ENCODE peak calls at places on chromosome 10, in nine cellular contexts. I is sigmoid colon; S is CD8-positive, alpha-beta T cell; H is psoas muscle; Y is PC-9; O is pancreas; B is prostate gland; Z is cardiac muscle cell; J is tibial nerve. M is an unnamed sample. For H3K9me3, the result is how much of the 10 kb centered on the place peaks cover.

GRCh38 chr10:22479419-22479818 is 134.1 kb downstream of the SPAG6 start:
- DNase-seq in I (no peak), S (no peak), H (no peak), Y (no peak), O (no peak), B (no peak), Z (no peak), J (no peak), M (no peak)

GRCh38 chr10:104197364-104197763 is 34.8 kb downstream of the CFAP43 start:
- DNase-seq in I (no peak), S (no peak), H (no peak), Y (peak), O (no peak), B (no peak), Z (no peak), J (no peak), M (no peak)

GRCh38 chr10:122630526-122630925 is 69.1 kb downstream of the C10orf120 start:
- DNase-seq in I (peak), S (no peak), H (no peak), Y (no peak), O (no peak), B (no peak), Z (no peak), J (no peak), M (peak)

GRCh38 chr10:113566888-113567287 is 14.0 kb downstream of the HABP2 start:
- DNase-seq in I (no peak), S (no peak), H (no peak), Y (no peak), O (no peak), B (no peak), Z (no peak), J (no peak), M (no peak)

GRCh38 chr10:6493521-6494451 is 86.3 kb downstream of the PRKCQ start:
- DNase-seq in I (no peak), S (no peak), H (no peak), Y (peak), O (no peak), B (no peak), Z (no peak), J (no peak), M (no peak)

GRCh38 chr10:28569506-28570159 is 36.7 kb downstream of the WAC start:
- DNase-seq in I (no peak), S (no peak), H (no peak), Y (no peak), O (no peak), B (no peak), Z (no peak), J (no peak), M (no peak)

GRCh38 chr10:103861501-103861900 is 6.1 kb upstream of the SH3PXD2A start:
- DNase-seq in I (no peak), S (no peak), H (no peak), Y (no peak), O (no peak), B (no peak), Z (no peak), J (no peak), M (no peak)

GRCh38 chr10:126639084-126639483 is 31.4 kb downstream of the C10orf90 start:
- DNase-seq in I (no peak), S (no peak), H (no peak), Y (no peak), O (no peak), B (no peak), Z (no peak), J (no peak), M (no peak)

GRCh38 chr10:69953851-69954250 is 98.8 kb upstream of the MACROH2A2 start:
- DNase-seq in I (peak), S (no peak), H (no peak), Y (no peak), O (no peak), B (no peak), Z (no peak), J (no peak), M (no peak)

GRCh38 chr10:116241642-116242405 is 31.2 kb downstream of the GFRA1 start:
- DNase-seq in I (no peak), S (no peak), H (no peak), Y (no peak), O (no peak), B (no peak), Z (no peak), J (no peak), M (no peak)

GRCh38 chr10:122115874-122116273 is 126.9 kb downstream of the TACC2 start:
- DNase-seq in I (no peak), S (no peak), H (no peak), Y (no peak), O (no peak), B (no peak), Z (no peak), J (no peak), M (no peak)

GRCh38 chr10:102452672-102453340 is 1.5 kb upstream of the C10orf95 start:
- DNase-seq in I (peak), S (peak), H (peak), Y (peak), O (no peak), B (no peak), Z (no peak), J (peak), M (no peak)

GRCh38 chr10:33183658-33184057 is 150.8 kb downstream of the NRP1 start:
- DNase-seq in I (no peak), S (no peak), H (no peak), Y (no peak), O (no peak), B (no peak), Z (no peak), J (no peak), M (no peak)

GRCh38 chr10:32956365-32957197 is 1.4 kb downstream of the ITGB1 start:
- DNase-seq in I (no peak), S (no peak), H (no peak), Y (no peak), O (no peak), B (no peak), Z (no peak), J (no peak), M (no peak)

GRCh38 chr10:123942114-123942513 is 50.5 kb upstream of the CPXM2 start:
- DNase-seq in I (no peak), S (no peak), H (no peak), Y (no peak), O (no peak), B (no peak), Z (no peak), J (no peak), M (no peak)

GRCh38 chr10:125878957-125879835 is 1.9 kb downstream of the DHX32 start:
- DNase-seq in I (no peak), S (no peak), H (no peak), Y (peak), O (peak), B (no peak), Z (no peak), J (no peak), M (no peak)

GRCh38 chr10:18140149-18140956 is at the start of gene CACNB2:
- DNase-seq in I (peak), S (no peak), H (peak), Y (no peak), O (peak), B (peak), Z (peak), J (no peak), M (peak)

GRCh38 chr10:123689880-123690279 is 23.7 kb downstream of the GPR26 start:
- DNase-seq in I (no peak), S (no peak), H (no peak), Y (no peak), O (no peak), B (no peak), Z (no peak), J (no peak), M (no peak)

GRCh38 chr10:118102116-118102515 is 55.4 kb upstream of the RAB11FIP2 start:
- DNase-seq in I (no peak), S (no peak), H (no peak), Y (no peak), O (no peak), B (no peak), Z (no peak), J (no peak), M (no peak)

GRCh38 chr10:121152935-121153334 is 301.8 kb downstream of the WDR11 start:
- DNase-seq in I (no peak), S (no peak), H (no peak), Y (no peak), O (no peak), B (no peak), Z (no peak), J (no peak), M (no peak)

GRCh38 chr10:124535731-124536495 is 74.3 kb downstream of the LHPP start:
- DNase-seq in I (no peak), S (no peak), H (peak), Y (no peak), O (no peak), B (no peak), Z (no peak), J (no peak), M (no peak)

GRCh38 chr10:44761076-44761475 is 150.1 kb upstream of the TMEM72 start:
- DNase-seq in I (no peak), S (no peak), H (no peak), Y (no peak), O (no peak), B (no peak), Z (no peak), J (no peak), M (no peak)

GRCh38 chr10:8056891-8057331 is 2.4 kb downstream of the GATA3 start:
- DNase-seq in I (no peak), S (peak), H (peak), Y (no peak), O (no peak), B (no peak), Z (no peak), J (no peak), M (no peak)

GRCh38 chr10:65843203-65843602 is 1082.6 kb upstream of the LRRTM3 start:
- DNase-seq in I (no peak), S (no peak), H (no peak), Y (no peak), O (no peak), B (no peak), Z (no peak), J (no peak), M (no peak)

GRCh38 chr10:31700222-31700621 is 228.4 kb downstream of the ARHGAP12 start:
- DNase-seq in I (no peak), S (no peak), H (no peak), Y (no peak), O (no peak), B (no peak), Z (no peak), J (no peak), M (no peak)

GRCh38 chr10:124690971-124691370 is 53.2 kb downstream of the FAM53B start:
- DNase-seq in I (no peak), S (no peak), H (no peak), Y (no peak), O (no peak), B (no peak), Z (no peak), J (no peak), M (no peak)

GRCh38 chr10:1540144-1540543 is 197.2 kb downstream of the ADARB2 start:
- DNase-seq in I (peak), S (no peak), H (no peak), Y (no peak), O (no peak), B (no peak), Z (no peak), J (no peak), M (no peak)

GRCh38 chr10:14687340-14687739 is 87.4 kb downstream of the FAM107B start:
- DNase-seq in I (no peak), S (no peak), H (no peak), Y (peak), O (no peak), B (no peak), Z (no peak), J (no peak), M (no peak)

DNA sequence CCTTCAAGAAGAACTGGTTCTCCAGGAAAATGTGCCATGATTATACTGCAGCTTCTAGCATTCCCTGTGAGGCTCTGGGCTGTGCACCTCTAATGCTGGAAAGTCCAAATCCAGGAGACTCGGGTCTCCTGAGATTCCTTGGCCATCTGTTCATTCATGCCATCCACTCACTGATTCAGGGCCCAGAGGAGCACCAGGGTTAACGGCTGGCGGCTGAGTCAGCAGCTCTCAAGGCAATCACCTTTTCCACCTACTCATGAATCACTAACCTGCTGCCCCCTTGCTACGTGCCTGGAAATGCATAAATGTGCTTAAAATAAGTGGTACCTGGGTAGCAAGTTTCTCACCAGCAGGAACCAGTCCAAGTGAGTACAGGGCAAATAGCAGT is 132.7 kb downstream of the KCNMA1 start:
- DNase-seq in I (no peak), S (no peak), H (no peak), Y (peak), O (peak), B (no peak), Z (no peak), J (no peak), M (peak)
- TF ChIP-seq CTCF in I (no peak), S (no peak), H (no peak), Y (peak), O (no peak), B (no peak), Z (no peak), J (no peak), M (peak)

DNA sequence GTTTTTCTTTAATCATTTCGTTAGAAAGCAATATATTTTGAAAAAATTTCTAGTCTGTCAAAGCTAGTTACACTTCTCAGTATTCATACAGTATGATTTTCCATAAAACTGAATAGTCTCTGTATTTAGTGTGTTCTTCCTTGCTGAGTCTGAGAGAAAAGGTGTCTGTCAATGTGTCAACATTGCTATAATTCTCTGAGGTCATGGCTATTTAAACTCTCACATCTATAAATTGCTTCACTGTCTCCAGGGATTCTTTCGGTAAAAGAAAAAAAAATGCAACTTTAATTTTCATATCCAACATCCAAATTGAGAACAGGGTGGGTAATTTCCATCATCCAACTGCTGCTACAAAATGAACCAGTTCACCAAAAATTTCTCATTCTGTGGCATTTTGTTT is 319.7 kb upstream of the GHITM start:
- DNase-seq in I (no peak), S (no peak), H (no peak), Y (no peak), O (no peak), B (no peak), Z (no peak), J (no peak), M (no peak)
- H3K9me3 ChIP-seq in I (under half), S (under half), H (under half), Y (under half), O (under half), B (under half), Z (under half), J (under half), M (under half)

DNA sequence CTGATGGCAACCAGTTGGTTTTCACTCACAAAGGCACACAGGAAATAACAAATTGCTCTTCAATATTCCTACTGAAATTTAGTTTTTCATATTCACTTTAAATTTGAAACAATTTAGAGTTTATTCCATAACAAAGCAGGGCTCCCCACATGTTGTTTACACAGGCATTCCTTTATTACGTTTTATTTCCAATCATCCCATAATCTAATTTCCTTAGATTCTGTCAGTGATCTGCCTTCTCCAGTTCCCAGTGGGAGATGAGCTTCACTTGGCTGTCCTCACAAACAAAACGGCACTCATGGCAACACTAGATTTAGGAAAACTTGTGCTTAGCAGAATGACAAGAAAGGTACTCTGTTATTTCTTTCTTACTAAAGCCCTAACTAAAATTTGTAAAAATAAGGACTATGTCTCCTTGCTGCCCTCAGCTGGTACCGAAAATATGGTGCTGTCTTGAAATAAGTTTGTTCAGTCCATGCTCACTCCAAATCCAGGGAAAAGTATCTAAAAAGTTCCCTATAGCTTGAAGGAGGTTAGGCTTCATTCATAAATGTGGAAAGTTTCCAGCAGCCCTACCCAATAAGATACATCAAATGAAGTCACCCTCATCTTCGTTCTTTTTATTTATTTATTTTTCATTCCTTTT is 23.0 kb downstream of the PHYH start:
- DNase-seq in I (no peak), S (no peak), H (no peak), Y (no peak), O (no peak), B (no peak), Z (no peak), J (peak), M (no peak)
- TF ChIP-seq CTCF in I (no peak), S (no peak), H (peak), Y (peak), O (no peak), B (no peak), Z (peak), J (no peak), M (peak)

DNA sequence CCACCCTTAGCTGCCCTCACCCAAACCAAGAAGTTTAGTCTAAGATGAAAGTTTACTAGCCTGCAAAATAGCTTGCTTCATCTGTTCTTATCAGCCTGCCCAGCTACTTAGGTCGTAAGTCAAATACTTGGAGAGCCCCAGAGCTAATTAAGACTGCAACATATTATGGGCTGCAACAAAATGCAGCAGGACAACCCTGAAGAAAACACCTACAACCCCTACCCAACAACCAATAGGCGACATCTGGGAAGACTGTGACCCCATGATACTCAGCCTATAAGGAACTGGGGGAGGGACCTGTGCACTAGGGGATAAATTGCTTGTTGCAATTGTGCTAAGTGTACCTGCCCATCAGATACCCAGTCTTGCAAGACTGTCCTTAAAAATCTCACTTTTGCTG is 64.1 kb downstream of the LYZL2 start:
- DNase-seq in I (no peak), S (no peak), H (no peak), Y (no peak), O (no peak), B (no peak), Z (no peak), J (no peak), M (no peak)
- H3K9me3 ChIP-seq in I (under half), S (under half), H (under half), Y (under half), O (under half), B (under half), Z (under half), J (under half), M (under half)

GRCh38 chr10:75922435-75922834 is 491.0 kb downstream of the LRMDA start:
- DNase-seq in I (no peak), S (no peak), H (no peak), Y (no peak), O (no peak), B (no peak), Z (no peak), J (no peak), M (no peak)
- TF ChIP-seq CTCF in I (no peak), S (no peak), H (no peak), Y (peak), O (peak), B (no peak), Z (peak), J (no peak), M (peak)

GRCh38 chr10:131684976-131685375 is 215.8 kb upstream of the PPP2R2D start:
- DNase-seq in I (peak), S (no peak), H (no peak), Y (no peak), O (no peak), B (no peak), Z (no peak), J (no peak), M (no peak)

GRCh38 chr10:131688304-131688703 is 212.5 kb upstream of the PPP2R2D start:
- DNase-seq in I (no peak), S (no peak), H (no peak), Y (no peak), O (no peak), B (no peak), Z (no peak), J (no peak), M (no peak)

GRCh38 chr10:131685576-131685975 is 215.2 kb upstream of the PPP2R2D start:
- DNase-seq in I (peak), S (no peak), H (no peak), Y (no peak), O (no peak), B (no peak), Z (no peak), J (no peak), M (no peak)

GRCh38 chr10:131689016-131689415 is 211.8 kb upstream of the PPP2R2D start:
- DNase-seq in I (peak), S (no peak), H (no peak), Y (no peak), O (no peak), B (no peak), Z (peak), J (no peak), M (no peak)

GRCh38 chr10:131686781-131687419 is 213.9 kb upstream of the PPP2R2D start:
- DNase-seq in I (no peak), S (no peak), H (no peak), Y (no peak), O (no peak), B (no peak), Z (no peak), J (no peak), M (no peak)
- H3K9me3 ChIP-seq in I (under half), S (under half), H (under half), Y (under half), O (under half), B (under half), Z (under half), J (under half), M (under half)

DNA sequence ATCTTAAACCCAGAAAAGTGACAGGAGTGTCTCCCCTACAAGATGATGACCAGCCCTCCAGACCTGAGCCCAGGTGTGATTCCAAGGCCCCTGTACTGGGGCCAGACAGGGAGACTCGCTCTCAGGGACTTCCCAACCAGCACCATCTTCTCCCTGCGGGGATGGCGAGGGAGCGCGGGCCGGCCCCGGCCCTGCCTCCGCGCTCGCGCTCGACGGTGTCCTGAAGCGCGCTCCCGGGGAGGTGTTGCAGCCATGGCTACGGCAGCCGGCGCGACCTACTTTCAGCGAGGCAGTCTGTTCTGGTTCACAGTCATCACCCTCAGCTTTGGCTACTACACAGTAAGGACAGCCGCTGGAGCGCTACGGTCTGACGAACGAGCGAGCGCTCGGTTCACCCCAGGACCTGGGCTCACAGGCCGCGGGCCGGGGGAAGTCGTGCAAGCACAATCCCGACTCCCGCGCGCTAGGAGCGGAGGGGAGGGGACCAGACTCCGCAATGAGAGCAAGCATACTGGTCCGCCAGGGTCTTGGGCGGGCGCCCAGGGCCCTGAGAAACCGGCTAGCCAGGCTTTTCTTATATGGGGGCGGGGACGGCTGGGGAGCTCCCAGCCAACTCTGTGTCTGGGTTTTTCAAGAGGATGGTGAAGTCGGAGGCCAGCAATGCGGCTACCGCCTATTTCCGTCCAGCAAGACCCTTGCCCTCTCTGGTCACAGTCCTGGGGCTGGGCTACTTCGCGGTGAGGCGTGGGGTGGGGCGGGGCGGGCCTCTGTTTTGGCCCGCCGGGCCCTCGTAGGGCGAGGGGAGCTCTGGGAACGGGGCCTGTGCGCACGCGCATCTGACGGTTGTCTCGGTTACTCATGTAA is at the start of gene TMEM254:
- DNase-seq in I (peak), S (peak), H (peak), Y (peak), O (peak), B (peak), Z (peak), J (peak), M (peak)
- TF ChIP-seq CTCF in I (no peak), S (no peak), H (no peak), Y (no peak), O (no peak), B (no peak), Z (no peak), J (peak), M (no peak)

GRCh38 chr10:51706225-51706624 is 6.8 kb upstream of the CSTF2T start:
- DNase-seq in I (peak), S (no peak), H (peak), Y (no peak), O (peak), B (no peak), Z (no peak), J (peak), M (no peak)
- H3K9me3 ChIP-seq in I (under half), S (under half), H (under half), Y (under half), O (under half), B (under half), Z (under half), J (under half), M (under half)

M was measured in right lobe of liver.